ENCODE peak calls at places on chromosomes 11 and 22, in seven cellular contexts. V, O, Q, U, J, C and E are unnamed samples.

GRCh38 chr11:10605941-10606381 is 37.5 kb upstream of the LYVE1 start:
- DNase-seq in V (peak), O (no peak), Q (peak), U (no peak), J (no peak), C (peak), E (no peak)

GRCh38 chr22:17131686-17132085 is 10.5 kb upstream of the TMEM121B start:
- DNase-seq in V (no peak), O (no peak), Q (no peak), U (no peak), J (no peak), C (no peak), E (no peak)

GRCh38 chr11:30914143-30914762 is 328.1 kb upstream of the MPPED2 start:
- DNase-seq in V (peak), O (peak), Q (peak), U (peak), J (no peak), C (peak), E (no peak)

GRCh38 chr11:121723261-121723741 is 270.5 kb upstream of the SORL1-AS1 start:
- DNase-seq in V (peak), O (no peak), Q (no peak), U (peak), J (no peak), C (no peak), E (no peak)

GRCh38 chr22:35987487-35987886 is 41.1 kb downstream of the RBFOX2 start:
- DNase-seq in V (peak), O (no peak), Q (no peak), U (no peak), J (no peak), C (no peak), E (no peak)

GRCh38 chr11:2790581-2790925 is 90.8 kb upstream of the KCNQ1OT1 start:
- DNase-seq in V (no peak), O (no peak), Q (peak), U (no peak), J (peak), C (peak), E (no peak)

GRCh38 chr11:5345831-5346230 is 2.5 kb upstream of the OR51B5 start:
- DNase-seq in V (peak), O (no peak), Q (no peak), U (no peak), J (no peak), C (no peak), E (no peak)

GRCh38 chr11:66362481-66363147 is 8.9 kb downstream of the SLC29A2 start:
- DNase-seq in V (no peak), O (no peak), Q (peak), U (no peak), J (no peak), C (no peak), E (no peak)

GRCh38 chr11:64649304-64649703 is 58.3 kb downstream of the SLC22A12 start:
- DNase-seq in V (peak), O (peak), Q (no peak), U (peak), J (no peak), C (no peak), E (no peak)

GRCh38 chr11:35464308-35464707 is 45.0 kb upstream of the SLC1A2 start:
- DNase-seq in V (no peak), O (no peak), Q (no peak), U (no peak), J (no peak), C (no peak), E (no peak)

GRCh38 chr11:65186701-65187100 is 5.0 kb downstream of the CAPN1 start:
- DNase-seq in V (no peak), O (no peak), Q (no peak), U (no peak), J (peak), C (no peak), E (no peak)

GRCh38 chr11:10494636-10495463 is 39.8 kb downstream of the AMPD3 start:
- DNase-seq in V (no peak), O (peak), Q (no peak), U (no peak), J (peak), C (no peak), E (no peak)

GRCh38 chr11:26048271-26048670 is 283.7 kb upstream of the ANO3 start:
- DNase-seq in V (no peak), O (no peak), Q (no peak), U (no peak), J (no peak), C (no peak), E (no peak)

GRCh38 chr11:68128682-68129327 is 7.6 kb upstream of the CHKA start:
- DNase-seq in V (peak), O (no peak), Q (peak), U (peak), J (peak), C (peak), E (no peak)

GRCh38 chr11:1890856-1891830 is 552 bp downstream of the PRR33 start:
- DNase-seq in V (no peak), O (peak), Q (no peak), U (no peak), J (peak), C (peak), E (peak)

GRCh38 chr11:8071616-8072581 is 9.1 kb upstream of the TUB start:
- DNase-seq in V (no peak), O (no peak), Q (peak), U (peak), J (no peak), C (peak), E (no peak)

GRCh38 chr11:79321282-79321681 is 119.5 kb downstream of the TENM4 start:
- DNase-seq in V (peak), O (no peak), Q (no peak), U (no peak), J (no peak), C (no peak), E (no peak)

GRCh38 chr22:40685406-40685805 is 6.1 kb downstream of the MCHR1 start:
- DNase-seq in V (no peak), O (no peak), Q (no peak), U (no peak), J (no peak), C (no peak), E (no peak)

GRCh38 chr22:49964493-49965290 is 4.1 kb downstream of the PIM3 start:
- DNase-seq in V (no peak), O (no peak), Q (peak), U (peak), J (peak), C (peak), E (peak)

GRCh38 chr11:124938206-124938765 is 2.4 kb upstream of the HEPACAM start:
- DNase-seq in V (peak), O (no peak), Q (no peak), U (no peak), J (no peak), C (no peak), E (no peak)

GRCh38 chr11:124935548-124936514 is at the start of gene HEPACAM:
- DNase-seq in V (no peak), O (no peak), Q (no peak), U (no peak), J (no peak), C (no peak), E (no peak)

GRCh38 chr11:124937336-124937935 is 1.6 kb upstream of the HEPACAM start:
- DNase-seq in V (no peak), O (no peak), Q (no peak), U (no peak), J (no peak), C (no peak), E (no peak)

GRCh38 chr11:124938970-124939369 is 3.1 kb upstream of the HEPACAM start:
- DNase-seq in V (no peak), O (no peak), Q (no peak), U (no peak), J (no peak), C (no peak), E (no peak)

DNA sequence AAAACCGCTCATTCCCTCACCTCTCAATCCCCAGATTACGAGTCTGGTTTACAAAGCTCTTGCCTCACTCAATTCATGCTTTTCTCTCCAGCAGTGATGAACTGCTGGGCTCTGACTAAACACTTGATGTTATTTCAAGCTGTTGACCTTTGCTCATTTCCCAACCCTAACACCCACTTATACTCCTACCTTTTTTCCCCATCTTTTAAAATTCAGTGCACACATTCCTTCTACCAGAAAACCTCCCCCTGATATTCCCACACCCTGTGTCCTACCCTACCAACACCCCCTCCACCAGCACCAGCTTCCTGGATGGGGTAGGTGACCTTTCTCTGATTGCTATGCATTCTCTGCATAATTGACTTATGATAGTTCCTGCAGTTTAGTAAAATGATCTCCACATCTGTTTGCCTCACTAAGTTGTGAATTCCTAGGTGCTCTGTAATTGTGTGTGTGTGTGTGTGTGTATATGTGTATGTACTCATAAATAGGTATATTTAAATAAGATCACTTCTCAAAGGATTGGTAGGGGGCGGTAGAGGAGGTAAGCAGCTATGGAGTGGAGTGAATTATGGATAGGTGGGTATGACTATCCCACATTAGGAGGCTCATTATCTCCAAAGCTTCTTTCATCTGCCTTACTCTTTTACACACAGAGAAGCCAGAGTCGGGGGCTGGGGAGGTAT is 842 bp downstream of the HEPACAM start:
- DNase-seq in V (peak), O (no peak), Q (no peak), U (no peak), J (no peak), C (no peak), E (no peak)
- TF ChIP-seq CTCF in V (no peak), O (no peak), Q (no peak), U (no peak), J (no peak), C (no peak), E (no peak)

DNA sequence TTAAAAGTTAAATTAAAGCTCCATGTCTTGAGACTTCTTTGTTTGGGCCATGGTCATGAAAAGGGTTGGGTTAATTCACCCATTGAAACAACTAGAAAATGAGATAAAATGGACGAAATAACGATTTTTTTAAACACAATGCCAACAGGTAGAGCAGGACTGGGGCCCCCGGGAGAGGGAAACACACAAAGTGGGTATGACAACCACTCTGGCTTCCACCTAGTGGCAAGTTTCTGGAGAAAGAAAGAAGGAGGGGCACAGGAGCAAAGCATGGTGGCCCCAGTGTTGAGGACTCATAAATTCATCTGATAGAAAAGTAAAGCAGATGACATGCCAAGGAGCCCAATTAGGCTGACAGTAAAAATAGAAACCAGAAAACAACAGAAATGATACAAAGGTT is 68.4 kb downstream of the MYEOV start:
- DNase-seq in V (no peak), O (peak), Q (no peak), U (no peak), J (peak), C (no peak), E (no peak)
- TF ChIP-seq CTCF in V (no peak), O (no peak), Q (no peak), U (no peak), J (no peak), C (no peak), E (no peak)

DNA sequence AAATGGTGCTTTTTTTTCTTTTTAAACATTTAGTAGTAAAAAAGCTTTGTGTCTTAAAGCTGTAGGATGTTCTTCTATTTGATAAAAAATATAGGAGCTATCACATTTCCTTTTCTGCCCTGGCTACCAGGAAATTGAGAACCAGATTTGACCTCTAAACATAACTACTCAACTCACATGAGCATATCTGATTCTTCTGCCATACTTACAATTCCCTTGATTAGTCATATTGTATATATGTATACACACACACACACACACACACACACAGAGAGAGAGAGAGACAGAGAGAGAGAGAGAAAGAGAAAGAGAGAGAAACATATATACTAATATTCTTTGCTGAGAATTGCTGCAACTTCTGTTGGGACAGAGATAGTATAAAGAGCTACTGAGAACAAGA is 23.0 kb upstream of the GDPD4 start:
- DNase-seq in V (no peak), O (no peak), Q (no peak), U (no peak), J (no peak), C (no peak), E (no peak)
- TF ChIP-seq CTCF in V (no peak), O (no peak), Q (no peak), U (no peak), J (no peak), C (no peak), E (no peak)

GRCh38 chr22:25127274-25127673 is 72.4 kb upstream of the CRYBB3 start:
- DNase-seq in V (no peak), O (no peak), Q (no peak), U (no peak), J (no peak), C (no peak), E (no peak)

GRCh38 chr22:25134451-25134850 is 65.2 kb upstream of the CRYBB3 start:
- DNase-seq in V (no peak), O (no peak), Q (no peak), U (no peak), J (no peak), C (no peak), E (no peak)

GRCh38 chr22:25134028-25134427 is 65.6 kb upstream of the CRYBB3 start:
- DNase-seq in V (no peak), O (no peak), Q (no peak), U (peak), J (no peak), C (no peak), E (no peak)

GRCh38 chr22:25130462-25130861 is 69.2 kb upstream of the CRYBB3 start:
- DNase-seq in V (no peak), O (no peak), Q (no peak), U (no peak), J (no peak), C (no peak), E (no peak)

DNA sequence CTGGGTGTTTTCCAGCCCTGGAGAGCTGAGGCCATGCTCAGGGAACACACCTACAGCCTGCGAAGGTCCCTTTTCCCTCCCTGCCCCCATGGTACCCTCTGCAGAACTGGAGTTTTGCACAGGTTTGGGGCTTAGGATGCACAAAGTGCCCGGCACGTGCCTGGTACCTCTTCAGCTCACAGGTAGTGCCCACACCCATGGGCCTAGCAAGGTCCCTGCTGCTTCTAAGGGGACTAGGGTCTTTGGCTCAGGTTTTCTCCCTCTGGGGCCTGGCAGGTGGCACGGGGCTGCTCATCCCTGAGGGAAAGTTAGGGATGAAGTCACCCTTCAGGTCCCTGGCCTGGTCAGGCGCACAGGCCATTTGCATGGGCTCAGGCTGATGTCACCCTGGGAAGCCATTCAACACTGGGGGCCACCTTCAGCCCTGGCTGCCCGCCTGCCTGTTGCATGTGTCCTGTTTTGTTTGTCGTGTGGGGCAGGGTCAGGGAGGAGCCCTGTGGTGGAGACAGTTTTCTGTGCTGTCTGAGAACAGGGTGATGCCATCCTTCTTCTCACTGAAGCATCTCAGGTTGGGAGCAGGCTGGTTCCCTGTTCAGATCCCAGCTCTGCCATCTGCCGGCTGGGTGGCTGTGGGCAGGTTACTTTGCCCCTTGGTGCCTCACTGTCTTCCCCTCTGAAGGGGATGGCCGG is 68.3 kb upstream of the CRYBB3 start:
- DNase-seq in V (no peak), O (no peak), Q (no peak), U (no peak), J (no peak), C (no peak), E (no peak)
- TF ChIP-seq CTCF in V (no peak), O (no peak), Q (no peak), U (no peak), J (no peak), C (no peak), E (no peak)

DNA sequence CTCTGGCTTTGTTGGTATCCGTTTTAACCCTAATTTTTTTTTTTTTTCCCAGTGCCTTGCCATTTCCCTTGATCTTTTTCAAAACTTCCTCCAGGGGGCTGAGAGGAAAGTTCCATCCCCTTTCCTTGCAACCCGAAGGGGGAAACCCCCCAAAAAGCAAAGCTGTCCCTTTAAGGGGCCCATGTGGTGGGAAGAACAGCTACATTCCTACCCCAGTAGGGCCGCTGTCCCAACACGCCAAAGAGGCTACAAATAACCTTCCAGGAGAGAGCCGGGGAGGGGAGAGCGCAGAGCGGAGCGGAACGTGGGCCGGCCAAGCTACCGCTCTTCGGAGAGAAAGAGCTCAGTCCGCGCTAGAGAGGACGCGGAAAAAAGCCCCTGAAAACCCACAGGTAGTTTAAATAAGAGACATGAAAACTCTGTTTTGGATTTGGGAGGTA is 1.7 kb downstream of the LRP4 start:
- DNase-seq in V (peak), O (peak), Q (no peak), U (peak), J (peak), C (no peak), E (no peak)
- TF ChIP-seq CTCF in V (peak), O (no peak), Q (no peak), U (no peak), J (no peak), C (peak), E (no peak)

GRCh38 chr11:74682731-74683278 is 48.4 kb downstream of the CHRDL2 start:
- DNase-seq in V (no peak), O (no peak), Q (no peak), U (peak), J (peak), C (peak), E (no peak)
- TF ChIP-seq CTCF in V (no peak), O (no peak), Q (no peak), U (no peak), J (no peak), C (no peak), E (no peak)

GRCh38 chr11:116458546-116458945 is 314.2 kb downstream of the BUD13 start:
- DNase-seq in V (no peak), O (no peak), Q (no peak), U (no peak), J (no peak), C (no peak), E (no peak)

GRCh38 chr11:116459233-116459632 is 313.6 kb downstream of the BUD13 start:
- DNase-seq in V (no peak), O (no peak), Q (no peak), U (no peak), J (peak), C (no peak), E (no peak)

GRCh38 chr11:116459644-116460043 is 313.1 kb downstream of the BUD13 start:
- DNase-seq in V (no peak), O (no peak), Q (no peak), U (no peak), J (no peak), C (no peak), E (no peak)

GRCh38 chr11:116460156-116460965 is 312.4 kb downstream of the BUD13 start:
- DNase-seq in V (no peak), O (no peak), Q (no peak), U (no peak), J (peak), C (no peak), E (no peak)

DNA sequence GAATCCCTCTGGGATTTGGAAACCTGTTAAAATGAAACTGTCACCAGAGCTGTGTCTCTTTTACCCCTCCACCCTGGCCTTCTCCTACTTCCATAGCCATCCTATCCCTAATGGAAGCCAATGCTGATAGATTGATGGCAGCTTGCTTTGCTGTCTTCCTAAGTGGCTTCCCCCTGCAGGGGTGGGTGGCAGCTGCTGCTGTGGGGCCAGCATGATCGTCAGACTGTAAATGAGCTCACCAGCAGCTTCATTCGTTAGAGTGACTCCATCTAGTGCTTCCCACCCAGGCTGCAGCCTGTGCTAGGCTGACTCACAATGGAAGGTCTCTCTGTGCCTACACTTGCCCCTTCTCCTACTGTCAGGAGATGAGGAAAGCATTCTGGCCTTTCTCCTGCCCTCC is 311.0 kb downstream of the BUD13 start:
- DNase-seq in V (no peak), O (no peak), Q (no peak), U (no peak), J (no peak), C (no peak), E (no peak)
- TF ChIP-seq CTCF in V (no peak), O (no peak), Q (no peak), U (no peak), J (no peak), C (no peak), E (no peak)